ENCODE peak calls at places on chromosomes 13 and 19, in five cellular contexts. O is uterus, Q is esophagus squamous epithelium, H is ovary, U is body of pancreas. X is an unnamed sample. For H3K27me3, the result is how much of the 10 kb centered on the place peaks cover.

GRCh38 chr19:14475251-14476073 is at the start of gene PTGER1:
- DNase-seq in U (no peak), Q (no peak), O (no peak), H (no peak), X (no peak)

GRCh38 chr13:24617394-24618218 is 62.6 kb upstream of the ATP12A start:
- DNase-seq in H (no peak), U (no peak), Q (no peak), O (no peak), X (no peak)

GRCh38 chr19:34402074-34402600 is 2.1 kb upstream of the PDCD2L start:
- DNase-seq in U (no peak), H (no peak), O (no peak), Q (no peak), X (no peak)

GRCh38 chr19:28377077-28377476 is 835.9 kb downstream of the UQCRFS1 start:
- DNase-seq in Q (no peak), O (no peak), U (no peak), H (no peak), X (no peak)

GRCh38 chr19:16075430-16076153 is 703 bp upstream of the TPM4 start:
- DNase-seq in H (no peak), O (no peak), U (no peak), Q (no peak), X (no peak)

GRCh38 chr13:113050856-113051431 is 54.6 kb upstream of the F7 start:
- DNase-seq in U (no peak), H (no peak), O (no peak), Q (no peak), X (peak)

GRCh38 chr13:26971990-26972888 is 199.4 kb downstream of the USP12 start:
- DNase-seq in O (no peak), U (peak), H (no peak), Q (no peak), X (peak)

GRCh38 chr13:80858131-80858530 is 517.2 kb upstream of the SPRY2 start:
- DNase-seq in Q (no peak), H (no peak), U (no peak), O (no peak), X (no peak)

GRCh38 chr13:113001251-113002140 is 32.5 kb downstream of the MCF2L start:
- DNase-seq in H (no peak), O (no peak), U (peak), Q (no peak), X (no peak)

GRCh38 chr13:26185720-26186119 is 36.4 kb downstream of the RNF6 start:
- DNase-seq in U (no peak), Q (no peak), O (no peak), H (peak), X (no peak)

GRCh38 chr13:113099142-113099541 is 6.4 kb upstream of the F7 start:
- DNase-seq in O (no peak), H (no peak), Q (no peak), U (no peak), X (no peak)

GRCh38 chr13:97191143-97191542 is 31.0 kb upstream of the MBNL2 start:
- DNase-seq in Q (no peak), O (no peak), U (no peak), H (no peak), X (no peak)

GRCh38 chr19:49437231-49437630 is 4.1 kb downstream of the SLC17A7 start:
- DNase-seq in O (no peak), U (no peak), H (no peak), Q (no peak), X (no peak)

GRCh38 chr19:3412066-3412465 is 45.7 kb downstream of the NFIC start:
- DNase-seq in H (no peak), O (no peak), U (no peak), Q (no peak), X (no peak)

GRCh38 chr19:57599761-57600383 is at the start of gene ZNF530:
- DNase-seq in Q (peak), U (peak), H (peak), O (peak), X (peak)
- TF ChIP-seq CTCF in Q (no peak), U (no peak), H (no peak), O (no peak), X (no peak)

GRCh38 chr13:33260168-33261098 is 25.1 kb downstream of the STARD13 start:
- DNase-seq in Q (no peak), U (no peak), H (no peak), O (no peak), X (peak)
- TF ChIP-seq POLR2A in Q (no peak), U (no peak), H (no peak), O (no peak), X (no peak)

DNA sequence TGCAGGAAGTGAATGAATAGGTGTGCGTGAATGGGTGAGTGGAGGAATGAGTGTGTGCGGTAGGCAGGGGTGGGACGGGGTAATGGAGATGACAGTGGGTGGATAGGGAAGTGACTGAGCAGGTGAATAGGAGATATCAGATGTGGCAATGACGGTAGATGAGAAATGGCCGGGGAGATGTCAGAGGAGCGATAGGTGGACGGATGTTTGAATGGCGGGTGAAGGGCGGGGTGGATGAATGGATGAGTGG is 1.5 kb downstream of the TTC9B start:
- DNase-seq in U (no peak), O (no peak), Q (no peak), H (no peak), X (no peak)
- H3K27me3 ChIP-seq in U (under half), O (under half), Q (half or more), H (under half), X (under half)

DNA sequence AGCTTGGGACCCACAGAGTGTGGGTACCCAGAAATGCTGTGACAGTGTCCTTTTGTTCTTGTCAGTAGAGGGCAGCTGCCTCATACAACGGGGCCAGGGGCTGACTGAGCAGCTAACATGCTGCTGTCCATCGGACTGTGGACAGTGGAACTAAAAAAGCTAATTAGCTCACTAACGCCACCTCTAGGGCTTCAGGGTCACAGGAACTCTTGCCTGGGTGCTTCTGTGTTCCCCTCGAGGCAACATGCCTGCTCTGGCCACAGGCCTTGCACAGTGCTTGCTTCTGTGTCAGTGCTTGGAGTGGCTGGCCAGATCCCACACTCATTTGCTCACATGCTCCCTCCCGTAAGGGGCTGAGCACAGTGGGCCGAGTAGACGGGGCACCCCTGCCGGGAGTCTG is 377.0 kb downstream of the OLFM4 start:
- DNase-seq in O (no peak), H (no peak), Q (no peak), U (no peak), X (no peak)
- TF ChIP-seq CTCF in O (no peak), H (no peak), Q (no peak), U (no peak), X (no peak)

DNA sequence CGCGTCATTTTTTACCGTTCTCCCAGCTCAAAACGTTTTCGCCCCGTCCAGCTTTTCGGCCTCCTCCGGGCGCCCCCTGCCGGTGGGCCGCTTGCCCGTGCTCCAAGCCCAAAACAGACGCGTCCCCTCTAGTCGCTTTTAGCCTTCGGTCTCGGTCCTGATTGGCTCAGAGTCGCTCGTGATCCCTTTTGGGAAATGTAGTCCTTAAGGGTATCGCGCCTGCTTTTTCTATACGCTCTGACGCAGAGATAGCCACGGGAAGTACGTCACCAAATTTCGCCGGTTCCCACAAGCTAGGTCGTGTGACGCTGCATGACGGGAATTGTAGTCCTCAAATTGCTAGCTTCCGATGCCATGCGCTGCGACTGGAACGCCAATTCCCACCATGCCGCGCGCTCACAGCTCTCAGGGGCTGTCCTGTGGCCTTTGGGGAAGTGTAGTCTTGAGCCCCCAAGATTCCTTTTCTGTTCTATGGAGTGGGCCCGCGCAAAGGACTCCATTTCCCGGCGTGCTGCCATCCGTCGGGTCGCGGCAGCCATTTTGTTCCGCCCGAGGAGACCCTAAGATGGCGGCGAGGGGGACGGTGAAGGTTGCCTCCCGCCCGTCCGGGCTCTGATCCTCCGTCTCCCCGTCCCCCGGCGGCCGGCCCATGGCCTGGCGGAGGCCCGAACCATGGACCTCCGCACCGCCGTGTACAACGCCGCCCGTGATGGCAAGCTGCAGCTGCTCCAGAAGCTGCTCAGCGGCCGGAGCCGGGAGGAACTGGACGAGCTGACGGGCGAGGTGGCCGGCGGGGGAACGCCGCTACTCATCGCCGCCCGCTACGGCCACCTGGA is at the start of gene FEM1A:
- DNase-seq in O (peak), H (peak), U (peak), Q (peak), X (peak)
- TF ChIP-seq POLR2A in O (peak), H (peak), U (peak), Q (peak), X (peak)